ENCODE peak calls at places on chromosomes 5 and 9, in six cellular contexts. B, W, Z, A, F and X are unnamed samples.

GRCh38 chr5:31987985-31988710 is 186.0 kb downstream of the GOLPH3 start:
- DNase-seq in W (no peak), Z (no peak), A (no peak), B (peak; percentile 72), F (no peak), X (no peak)

GRCh38 chr9:3848445-3849114 is 322.8 kb upstream of the RFX3 start:
- DNase-seq in Z (no peak), A (no peak), B (peak; percentile 33), W (no peak), F (no peak), X (no peak)

GRCh38 chr5:6905423-6905822 is 192.2 kb downstream of the TENT4A start:
- DNase-seq in W (no peak), A (no peak), Z (peak; percentile 31), B (no peak), F (no peak), X (no peak)

GRCh38 chr5:154608531-154609011 is 130.5 kb upstream of the HAND1 start:
- DNase-seq in F (no peak), W (no peak), B (no peak), A (no peak), Z (no peak), X (no peak)

GRCh38 chr5:39192449-39193160 is 26.8 kb downstream of the FYB1 start:
- DNase-seq in B (no peak), A (no peak), W (no peak), F (no peak), Z (no peak), X (no peak)

GRCh38 chr5:109316631-109317030 is 93.1 kb downstream of the PJA2 start:
- DNase-seq in Z (no peak), B (peak; percentile 12), F (no peak), W (no peak), A (no peak), X (no peak)

GRCh38 chr5:95712347-95712958 is 18.7 kb upstream of the RHOBTB3 start:
- DNase-seq in A (no peak), W (no peak), B (peak; percentile 79), Z (no peak), F (no peak), X (no peak)

GRCh38 chr9:127980056-127980705 is 608 bp downstream of the EEIG1 start:
- DNase-seq in Z (peak; percentile 10), B (no peak), A (no peak), W (no peak), F (peak; percentile 72), X (no peak)

GRCh38 chr9:71270554-71270953 is 149.1 kb upstream of the TRPM3 start:
- DNase-seq in B (no peak), Z (no peak), F (no peak), A (no peak), W (no peak), X (no peak)

GRCh38 chr5:93899026-93899600 is 157.7 kb upstream of the POU5F2 start:
- DNase-seq in B (peak; percentile 8), F (no peak), Z (no peak), W (no peak), A (no peak), X (no peak)

GRCh38 chr9:15389173-15389572 is 33.5 kb upstream of the SNAPC3 start:
- DNase-seq in Z (no peak), A (no peak), F (no peak), W (no peak), B (no peak), X (no peak)

GRCh38 chr9:27183701-27184100 is 74.7 kb downstream of the TEK start:
- DNase-seq in A (no peak), W (no peak), B (peak; percentile 20), F (no peak), Z (no peak), X (no peak)

GRCh38 chr5:180590543-180591248 is 603 bp downstream of the SCGB3A1 start:
- DNase-seq in F (no peak), Z (no peak), B (no peak), W (no peak), A (no peak), X (no peak)

GRCh38 chr5:149426931-149427330 is 47.8 kb upstream of the IL17B start:
- DNase-seq in A (no peak), Z (no peak), B (no peak), W (no peak), F (no peak), X (no peak)

GRCh38 chr9:6566409-6567139 is 79.0 kb downstream of the GLDC start:
- DNase-seq in W (no peak), B (peak; percentile 90), Z (peak; percentile 11), A (no peak), F (no peak), X (peak; percentile 44)

GRCh38 chr5:122937914-122938313 is 92.5 kb downstream of the SNX24 start:
- DNase-seq in F (no peak), W (no peak), A (no peak), B (no peak), Z (peak; percentile 26), X (no peak)

GRCh38 chr9:26863074-26863473 is 29.5 kb downstream of the CAAP1 start:
- DNase-seq in F (no peak), W (no peak), Z (no peak), B (peak; percentile 21), A (no peak), X (no peak)

GRCh38 chr5:37495668-37496067 is 116.5 kb downstream of the WDR70 start:
- DNase-seq in W (no peak), B (peak; percentile 13), Z (no peak), F (no peak), A (no peak), X (no peak)

GRCh38 chr5:172564187-172564586 is 76.9 kb upstream of the NEURL1B start:
- DNase-seq in F (peak; percentile 50), B (no peak), W (no peak), A (no peak), Z (no peak), X (no peak)

GRCh38 chr5:126615286-126615685 is 14.5 kb downstream of the PHAX start:
- DNase-seq in Z (no peak), F (no peak), A (no peak), W (no peak), B (no peak), X (no peak)

GRCh38 chr5:61969761-61970160 is 336.2 kb upstream of the KIF2A start:
- DNase-seq in F (no peak), W (no peak), B (no peak), A (no peak), Z (no peak), X (no peak)

GRCh38 chr9:110405858-110406443 is 68.3 kb upstream of the TXNDC8 start:
- DNase-seq in B (no peak), A (no peak), F (no peak), W (no peak), Z (no peak), X (no peak)

GRCh38 chr5:83000922-83001321 is 76.3 kb downstream of the TMEM167A start:
- DNase-seq in A (no peak), Z (no peak), F (no peak), B (no peak), W (no peak), X (no peak)

GRCh38 chr5:130642461-130642860 is 522.6 kb downstream of the HINT1 start:
- DNase-seq in Z (no peak), W (no peak), A (no peak), F (no peak), B (no peak), X (no peak)

GRCh38 chr9:96150324-96151023 is 151.5 kb downstream of the HSD17B3 start:
- DNase-seq in A (no peak), F (no peak), B (no peak), Z (no peak), W (peak; percentile 23), X (no peak)
- H3K27ac ChIP-seq in A (peak overlapping the region; percentile 9), F (no peak overlapping the region), B (no peak overlapping the region), Z (no peak overlapping the region), W (no peak overlapping the region), X (no peak overlapping the region)

GRCh38 chr9:129725841-129726251 is 27.0 kb downstream of the PTGES start:
- DNase-seq in W (no peak), B (no peak), Z (no peak), F (no peak), A (no peak), X (no peak)
- H3K27ac ChIP-seq in W (no peak overlapping the region), B (no peak overlapping the region), Z (no peak overlapping the region), F (no peak overlapping the region), A (peak overlapping the region; percentile 11), X (no peak overlapping the region)

GRCh38 chr9:135737840-135738521 is 36.0 kb downstream of the KCNT1 start:
- DNase-seq in Z (no peak), F (no peak), B (no peak), W (no peak), A (no peak), X (no peak)

GRCh38 chr9:135734616-135735144 is 32.7 kb downstream of the KCNT1 start:
- DNase-seq in A (no peak), B (no peak), W (no peak), F (no peak), Z (no peak), X (no peak)

GRCh38 chr9:135736979-135737839 is 35.2 kb downstream of the KCNT1 start:
- DNase-seq in Z (no peak), F (no peak), B (no peak), A (no peak), W (no peak), X (peak; percentile 12)

GRCh38 chr9:135739271-135740220 is 37.6 kb downstream of the KCNT1 start:
- DNase-seq in Z (no peak), W (no peak), B (peak; percentile 22), A (no peak), F (no peak), X (no peak)

DNA sequence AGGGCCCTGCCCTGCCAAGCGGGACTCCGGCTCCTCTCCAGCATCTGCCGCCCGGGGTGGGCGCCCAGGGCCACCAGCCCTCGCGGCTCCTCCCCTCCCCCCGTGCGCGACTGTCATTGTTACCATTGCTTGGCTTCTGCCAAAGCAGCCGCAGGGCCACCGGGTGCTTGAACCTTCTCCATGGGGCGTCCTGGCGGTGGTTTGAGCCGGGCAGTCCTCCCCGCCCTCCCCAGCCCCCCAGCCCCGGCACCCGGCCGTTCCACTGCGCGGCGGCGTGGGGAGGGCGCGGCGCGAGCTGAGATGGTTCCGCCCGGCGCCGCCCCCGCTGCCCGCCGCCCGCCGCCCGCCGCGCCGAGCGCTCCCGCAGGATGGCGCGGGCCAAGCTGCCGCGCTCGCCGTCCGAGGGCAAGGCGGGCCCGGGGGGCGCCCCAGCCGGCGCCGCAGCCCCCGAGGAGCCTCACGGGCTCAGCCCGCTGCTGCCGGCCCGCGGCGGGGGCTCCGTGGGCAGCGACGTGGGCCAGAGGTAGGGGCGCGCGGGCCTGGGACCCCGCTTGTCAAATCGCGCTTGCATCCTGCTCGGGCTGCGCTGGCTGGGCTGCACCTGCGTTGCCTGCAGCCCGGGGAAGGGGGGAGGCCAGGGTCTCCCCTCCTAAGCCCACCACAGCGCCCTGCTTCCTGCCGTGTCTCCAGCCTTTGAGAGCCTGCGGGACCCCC is 34.4 kb downstream of the KCNT1 start:
- DNase-seq in Z (no peak), B (no peak), W (no peak), A (no peak), F (no peak), X (no peak)
- H3K27ac ChIP-seq in Z (no peak overlapping the region), B (peak overlapping the region; percentile 24), W (no peak overlapping the region), A (no peak overlapping the region), F (no peak overlapping the region), X (no peak overlapping the region)

GRCh38 chr5:9121597-9121996 is 424.3 kb downstream of the SEMA5A start:
- DNase-seq in A (no peak), F (no peak), Z (no peak), W (no peak), B (no peak), X (no peak)
- H3K27ac ChIP-seq in A (no peak overlapping the region), F (no peak overlapping the region), Z (no peak overlapping the region), W (no peak overlapping the region), B (no peak overlapping the region), X (no peak overlapping the region)